ENCODE peak calls at places on chromosomes 16 and 17, in six cellular contexts. F, O, P, A, G and U are unnamed samples.

GRCh38 chr16:29925805-29926674 is at the start of gene KCTD13:
- DNase-seq in G (peak), P (peak), O (peak), A (peak), F (peak), U (peak)

GRCh38 chr16:88685156-88686061 is 898 bp downstream of the SNAI3 start:
- DNase-seq in P (peak), F (peak), A (no peak), O (no peak), G (peak), U (no peak)

GRCh38 chr16:57316390-57317017 is 32.0 kb upstream of the PLLP start:
- DNase-seq in O (no peak), A (no peak), P (peak), G (no peak), F (no peak), U (no peak)

GRCh38 chr16:75726390-75726789 is at the start of gene CPHXL:
- DNase-seq in A (no peak), P (no peak), O (no peak), F (no peak), G (no peak), U (no peak)

GRCh38 chr17:8894673-8895578 is 27.5 kb upstream of the PIK3R6 start:
- DNase-seq in O (no peak), G (peak), F (peak), P (peak), A (peak), U (peak)

GRCh38 chr16:56603589-56603988 is 4.8 kb upstream of the MT2A start:
- DNase-seq in G (no peak), A (no peak), P (peak), F (no peak), O (peak), U (no peak)

GRCh38 chr17:35080536-35080935 is 17.0 kb upstream of the RFFL start:
- DNase-seq in P (no peak), G (peak), F (no peak), O (no peak), A (no peak), U (peak)

GRCh38 chr16:79601092-79601977 is 798 bp upstream of the MAF start:
- DNase-seq in A (peak), G (peak), P (peak), F (no peak), O (no peak), U (no peak)

GRCh38 chr16:84832488-84833141 is 12.8 kb downstream of the CRISPLD2 start:
- DNase-seq in F (no peak), G (no peak), A (no peak), P (no peak), O (no peak), U (no peak)

GRCh38 chr17:47730681-47731080 is 2.4 kb upstream of the TBX21 start:
- DNase-seq in F (no peak), P (no peak), A (no peak), O (no peak), G (no peak), U (no peak)

GRCh38 chr16:79100456-79100855 is 500.1 kb downstream of the MAF start:
- DNase-seq in G (no peak), F (no peak), O (no peak), P (no peak), A (no peak), U (no peak)

GRCh38 chr16:22727285-22728166 is 86.4 kb upstream of the HS3ST2 start:
- DNase-seq in O (peak), F (no peak), G (no peak), P (no peak), A (no peak), U (no peak)

GRCh38 chr17:77499699-77500435 is 359.1 kb downstream of the SEC14L1 start:
- DNase-seq in A (no peak), G (no peak), P (no peak), F (no peak), O (no peak), U (no peak)

GRCh38 chr17:9522074-9522473 is 53.5 kb downstream of the STX8 start:
- DNase-seq in F (no peak), G (peak), O (peak), P (peak), A (peak), U (peak)

GRCh38 chr16:89484923-89485679 is 5.3 kb downstream of the ANKRD11 start:
- DNase-seq in G (no peak), A (no peak), O (no peak), P (no peak), F (no peak), U (no peak)

GRCh38 chr16:57593021-57593420 is 35.4 kb upstream of the ADGRG1 start:
- DNase-seq in P (no peak), G (no peak), F (no peak), O (no peak), A (no peak), U (no peak)

GRCh38 chr16:26365555-26365954 is 673.8 kb downstream of the HS3ST4 start:
- DNase-seq in O (peak), A (no peak), P (no peak), G (no peak), F (no peak), U (no peak)

GRCh38 chr17:45782889-45783592 is 1.1 kb upstream of the CRHR1 start:
- DNase-seq in G (peak), P (peak), O (no peak), A (peak), F (peak), U (peak)

GRCh38 chr16:57751539-57752202 is 16.1 kb downstream of the KATNB1 start:
- DNase-seq in O (no peak), A (no peak), P (no peak), F (no peak), G (no peak), U (no peak)

GRCh38 chr16:324451-325334 is 27.8 kb downstream of the AXIN1 start:
- DNase-seq in O (no peak), A (no peak), F (peak), P (no peak), G (peak), U (peak)

GRCh38 chr16:641326-642188 is at the start of gene MCRIP2:
- DNase-seq in A (peak), F (peak), P (peak), O (peak), G (peak), U (peak)

GRCh38 chr17:29593546-29594440 is 861 bp downstream of the ANKRD13B start:
- DNase-seq in F (no peak), G (no peak), P (no peak), O (no peak), A (no peak), U (peak)

GRCh38 chr17:31425646-31426045 is 34.2 kb downstream of the RAB11FIP4 start:
- DNase-seq in F (no peak), P (no peak), G (no peak), A (no peak), O (no peak), U (no peak)

GRCh38 chr16:12546918-12547607 is 256.6 kb downstream of the CPPED1 start:
- DNase-seq in A (no peak), P (no peak), G (peak), F (no peak), O (no peak), U (peak)

GRCh38 chr17:6072611-6073010 is 2.4 kb downstream of the WSCD1 start:
- DNase-seq in G (no peak), F (no peak), A (no peak), O (no peak), P (no peak), U (no peak)

GRCh38 chr17:12252442-12252841 is 231.8 kb downstream of the MAP2K4 start:
- DNase-seq in G (no peak), O (no peak), A (no peak), F (no peak), P (no peak), U (no peak)

GRCh38 chr17:58313815-58314705 is 14.5 kb downstream of the TSPOAP1 start:
- DNase-seq in P (no peak), F (no peak), O (no peak), G (no peak), A (no peak), U (no peak)